ENCODE peak calls at places on chromosomes 5 and 9, in seven cellular contexts. S is uterus, L is spleen, G is body of pancreas, W is heart left ventricle, P is ovary, V is HCT116. E is an unnamed sample.

GRCh38 chr5:139744471-139745120 is 51.0 kb upstream of the PSD2 start:
- DNase-seq in V (no peak), G (no peak), L (no peak), S (no peak), P (no peak), W (no peak), E (no peak)

GRCh38 chr9:134642385-134643181 is 980 bp downstream of the COL5A1 start:
- DNase-seq in V (no peak), W (peak; percentile 65), G (peak; percentile 54), S (peak; percentile 86), P (peak; percentile 71), L (no peak), E (peak; percentile 85)

GRCh38 chr5:175219256-175219835 is 224.6 kb downstream of the DRD1 start:
- DNase-seq in G (no peak), V (no peak), L (no peak), W (no peak), P (no peak), S (no peak), E (no peak)

GRCh38 chr9:37464426-37465248 is 613 bp downstream of the ZBTB5 start:
- DNase-seq in S (no peak), L (peak; percentile 96), V (no peak), W (peak; percentile 86), P (no peak), G (peak; percentile 77), E (peak; percentile 92)

GRCh38 chr9:84583866-84584265 is 85.7 kb upstream of the NTRK2 start:
- DNase-seq in V (no peak), L (no peak), S (no peak), G (no peak), P (no peak), W (no peak), E (no peak)

GRCh38 chr5:145130996-145131395 is 704.1 kb downstream of the PRELID2 start:
- DNase-seq in W (no peak), L (no peak), G (no peak), V (no peak), S (no peak), P (no peak), E (no peak)

GRCh38 chr9:10274983-10275382 is 337.8 kb downstream of the PTPRD start:
- DNase-seq in G (no peak), P (no peak), V (no peak), W (no peak), S (no peak), L (no peak), E (no peak)

GRCh38 chr5:130055572-130055971 is 151.3 kb downstream of the CHSY3 start:
- DNase-seq in G (no peak), W (no peak), P (no peak), V (no peak), S (no peak), L (no peak), E (no peak)

GRCh38 chr9:128175102-128175563 is 15.1 kb downstream of the BBLN start:
- DNase-seq in L (no peak), V (no peak), G (no peak), S (no peak), P (no peak), W (no peak), E (no peak)

GRCh38 chr5:88368201-88368600 is 99.6 kb upstream of the TMEM161B start:
- DNase-seq in S (no peak), W (no peak), V (no peak), P (no peak), G (no peak), L (no peak), E (no peak)

GRCh38 chr5:140546851-140547507 is 483 bp upstream of the EIF4EBP3 start:
- DNase-seq in V (no peak), W (no peak), S (no peak), L (peak; percentile 83), G (no peak), P (no peak), E (peak; percentile 38)

GRCh38 chr5:172769598-172770373 is 1.2 kb downstream of the DUSP1 start:
- DNase-seq in W (no peak), G (peak; percentile 38), S (peak; percentile 58), L (peak; percentile 88), P (peak; percentile 73), V (no peak), E (peak; percentile 39)

GRCh38 chr9:78428640-78429039 is 131.7 kb downstream of the PSAT1 start:
- DNase-seq in W (no peak), V (no peak), L (no peak), S (no peak), P (no peak), G (no peak), E (no peak)

GRCh38 chr5:15383469-15383868 is 116.5 kb upstream of the FBXL7 start:
- DNase-seq in G (no peak), V (no peak), P (no peak), L (no peak), S (no peak), W (no peak), E (no peak)

GRCh38 chr9:88425538-88425950 is 37.3 kb downstream of the SPIN1 start:
- DNase-seq in P (no peak), L (no peak), V (no peak), S (peak; percentile 52), W (no peak), G (peak; percentile 34), E (no peak)

GRCh38 chr5:131270809-131271208 is 7.0 kb downstream of the CDC42SE2 start:
- DNase-seq in G (no peak), W (no peak), P (no peak), S (no peak), V (no peak), L (no peak), E (no peak)

GRCh38 chr5:151182976-151183375 is 25.4 kb upstream of the ANXA6 start:
- DNase-seq in V (no peak), S (no peak), W (no peak), G (no peak), L (no peak), P (no peak), E (no peak)

GRCh38 chr9:77236693-77237092 is 59.4 kb downstream of the VPS13A start:
- DNase-seq in W (no peak), L (no peak), S (no peak), P (no peak), G (no peak), V (no peak), E (no peak)

GRCh38 chr9:104906441-104907277 is 21.3 kb downstream of the ABCA1 start:
- DNase-seq in P (no peak), G (peak; percentile 54), L (no peak), W (peak; percentile 51), V (no peak), S (peak; percentile 33), E (no peak)

GRCh38 chr9:124122813-124123462 is 111.4 kb downstream of the LHX2 start:
- DNase-seq in S (no peak), V (no peak), L (no peak), W (no peak), P (no peak), G (no peak), E (no peak)

GRCh38 chr5:116084231-116084630 is 594 bp upstream of the COMMD10 start:
- DNase-seq in G (peak; percentile 22), P (no peak), W (no peak), L (peak; percentile 79), V (no peak), S (no peak), E (peak; percentile 28)
- H3K27ac ChIP-seq in G (no peak overlapping the region), P (peak overlapping the region; percentile 79), W (peak overlapping the region; percentile 90), L (peak overlapping the region; percentile 92), V (peak overlapping the region; percentile 88), S (peak overlapping the region; percentile 88), E (peak overlapping the region; percentile 94)

GRCh38 chr5:26034813-26035212 is 1003.6 kb downstream of the CDH9 start:
- DNase-seq in P (no peak), G (no peak), W (no peak), S (no peak), V (no peak), L (no peak), E (no peak)

DNA sequence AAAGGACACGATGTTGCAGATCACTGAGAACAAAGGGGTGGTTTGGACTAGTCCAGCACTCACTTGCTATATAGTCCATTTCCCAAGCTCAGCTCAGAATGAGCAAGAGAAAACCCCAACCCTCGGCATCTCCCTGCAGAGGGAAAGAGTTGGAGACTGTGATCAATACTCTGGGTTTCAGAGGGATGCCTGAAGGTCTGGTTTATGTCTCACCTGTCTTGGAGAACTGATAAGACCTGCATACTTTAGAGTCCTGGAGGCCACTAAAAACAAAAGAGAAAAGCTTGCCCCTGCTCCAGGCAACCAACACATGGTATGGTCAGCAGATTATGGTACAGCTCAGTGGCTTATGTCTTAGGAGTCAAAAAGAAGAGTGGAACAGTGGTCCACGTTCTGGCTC is 1006.9 kb downstream of the CDH9 start:
- DNase-seq in L (no peak), G (no peak), V (no peak), S (no peak), W (no peak), P (no peak), E (no peak)
- TF ChIP-seq POLR2A in L (no peak), G (no peak), V (no peak), S (no peak), W (no peak), P (no peak), E (no peak)

GRCh38 chr9:86545085-86545484 is 190.9 kb upstream of the TUT7 start:
- DNase-seq in L (no peak), G (no peak), P (no peak), S (no peak), W (no peak), V (no peak), E (no peak)

GRCh38 chr9:86548220-86548619 is 194.0 kb upstream of the TUT7 start:
- DNase-seq in S (no peak), V (no peak), G (no peak), W (no peak), P (no peak), L (no peak), E (no peak)

GRCh38 chr9:86549434-86549833 is 195.2 kb upstream of the TUT7 start:
- DNase-seq in L (no peak), V (no peak), P (no peak), G (no peak), W (no peak), S (no peak), E (no peak)

GRCh38 chr9:86547596-86547995 is 193.4 kb upstream of the TUT7 start:
- DNase-seq in G (no peak), L (no peak), S (no peak), P (no peak), V (no peak), W (no peak), E (no peak)

GRCh38 chr9:86546712-86547111 is 192.5 kb upstream of the TUT7 start:
- DNase-seq in P (no peak), S (no peak), W (no peak), V (no peak), G (no peak), L (no peak), E (no peak)
- H3K4me1 ChIP-seq in P (no peaks in the 10 kb centered on the region), S (peaks cover 3% of the 10 kb centered on the region), W (no peaks in the 10 kb centered on the region), V (no peaks in the 10 kb centered on the region), G (no peaks in the 10 kb centered on the region), L (no peaks in the 10 kb centered on the region), E (no peaks in the 10 kb centered on the region)

DNA sequence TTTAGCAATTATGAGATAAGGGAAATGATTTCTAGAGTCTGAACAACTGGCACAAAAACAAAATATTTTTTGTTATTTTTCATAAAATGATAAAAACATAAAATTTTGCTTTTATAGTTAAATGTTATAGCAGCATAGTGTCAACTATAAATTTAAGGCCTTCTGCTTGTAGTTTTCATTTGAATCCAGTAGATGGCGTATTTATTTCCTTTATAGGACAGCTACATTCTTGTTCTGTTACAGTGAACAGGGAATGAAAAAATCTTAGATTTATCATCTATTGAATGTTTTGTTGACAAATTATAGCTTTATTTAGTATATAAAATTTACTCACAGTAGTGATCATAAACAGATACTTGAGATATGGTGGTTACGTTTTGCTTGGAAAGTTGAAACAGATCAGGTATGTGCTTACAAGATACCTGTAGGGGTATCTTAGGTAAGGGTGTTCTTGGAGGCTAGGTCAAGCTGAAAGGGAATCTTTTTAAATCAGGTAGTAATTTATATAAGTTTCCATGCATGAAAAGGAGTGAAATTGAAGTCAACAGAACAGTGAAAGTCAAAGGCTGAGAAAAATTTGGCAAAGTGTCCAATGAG is 239.3 kb upstream of the GRIN3A start:
- DNase-seq in S (no peak), P (no peak), G (no peak), V (peak; percentile 10), W (no peak), L (no peak), E (no peak)
- H3K27ac ChIP-seq in S (no peak overlapping the region), P (no peak overlapping the region), G (no peak overlapping the region), V (no peak overlapping the region), W (no peak overlapping the region), L (no peak overlapping the region), E (no peak overlapping the region)